ENCODE peak calls at places on chromosomes 3 and 15, in ten cellular contexts. I, O, W, R, Z, F, M, Y, B and Q are unnamed samples.
A peak's percentile ranks its signal among the peaks of the same experiment; 100 is the strongest.

GRCh38 chr3:172256101-172256687 is 192.1 kb downstream of the GHSR start:
- DNase-seq in Y (no peak), B (peak; percentile 93), M (no peak), R (no peak), F (peak; percentile 84), W (peak; percentile 75), I (peak; percentile 37), Z (peak; percentile 48), O (no peak), Q (no peak)

GRCh38 chr3:11250902-11251806 is 21.0 kb upstream of the ATG7 start:
- DNase-seq in M (no peak), R (no peak), I (no peak), Z (no peak), O (no peak), Y (no peak), B (no peak), F (peak; percentile 9), W (peak; percentile 27), Q (no peak)

GRCh38 chr15:57133127-57133968 is 214.9 kb downstream of the TCF12 start:
- DNase-seq in M (no peak), F (no peak), I (no peak), O (no peak), W (no peak), Y (no peak), Z (no peak), R (no peak), B (no peak), Q (no peak)

GRCh38 chr3:44712455-44713075 is at the start of gene ZNF502:
- DNase-seq in B (peak; percentile 93), O (peak; percentile 51), F (peak; percentile 90), M (peak; percentile 85), I (no peak), R (no peak), W (peak; percentile 93), Z (peak; percentile 88), Y (peak; percentile 62), Q (peak; percentile 33)

GRCh38 chr3:52358362-52358940 is 42.3 kb downstream of the DNAH1 start:
- DNase-seq in O (no peak), B (no peak), M (no peak), R (no peak), I (no peak), Y (no peak), Z (no peak), F (no peak), W (no peak), Q (no peak)

GRCh38 chr3:24316887-24317383 is 177.7 kb downstream of the THRB start:
- DNase-seq in M (peak; percentile 44), B (peak; percentile 66), W (peak; percentile 53), I (peak; percentile 82), Y (no peak), F (no peak), O (no peak), Z (no peak), R (no peak), Q (no peak)

GRCh38 chr3:177770821-177771220 is 573.5 kb upstream of the TBL1XR1 start:
- DNase-seq in Y (no peak), B (no peak), Z (peak; percentile 20), F (peak; percentile 80), R (no peak), I (no peak), W (peak; percentile 68), O (no peak), M (no peak), Q (peak; percentile 41)

GRCh38 chr15:85879334-85880163 is 84.8 kb upstream of the KLHL25 start:
- DNase-seq in O (no peak), B (peak; percentile 5), F (no peak), I (no peak), M (no peak), R (no peak), Y (no peak), Z (no peak), W (peak; percentile 7), Q (no peak)

GRCh38 chr3:17810759-17811158 is 68.3 kb upstream of the TBC1D5 start:
- DNase-seq in O (no peak), B (no peak), R (no peak), W (peak; percentile 66), M (no peak), Y (no peak), I (peak; percentile 15), F (peak; percentile 20), Z (peak; percentile 32), Q (peak; percentile 38)

DNA sequence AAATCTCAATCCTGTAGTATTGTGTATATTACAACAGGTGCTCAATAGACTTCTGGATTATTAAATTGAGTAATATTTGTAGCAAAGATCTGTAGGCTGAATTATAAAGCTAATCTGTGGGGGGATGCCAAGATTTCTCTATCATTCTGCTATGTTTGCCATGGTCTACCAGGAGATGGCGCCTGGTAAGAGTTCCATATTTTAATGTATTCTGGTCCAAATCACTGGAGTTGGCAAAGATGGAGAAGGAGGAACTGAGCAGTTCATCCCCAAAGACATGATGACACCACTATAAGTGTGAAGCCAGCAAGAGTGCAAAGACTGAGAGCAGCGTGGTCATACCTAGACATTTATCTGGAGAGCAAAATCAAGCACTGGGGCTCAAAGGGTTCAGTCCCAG is 340.8 kb upstream of the TPRG1 start:
- DNase-seq in I (no peak), F (peak; percentile 16), Z (no peak), Y (no peak), O (no peak), B (peak; percentile 34), M (no peak), W (peak; percentile 43), R (no peak), Q (no peak)
- TF ChIP-seq CTCF in I (no peak), F (no peak), Z (peak; percentile 14), Y (peak; percentile 30), O (no peak), B (peak; percentile 50), M (no peak), W (peak; percentile 40), R (no peak), Q (peak; percentile 18)

GRCh38 chr3:109115451-109115850 is 2.5 kb downstream of the MORC1 start:
- DNase-seq in M (no peak), I (no peak), R (no peak), Z (no peak), F (no peak), W (no peak), B (peak; percentile 10), O (no peak), Y (no peak), Q (no peak)

GRCh38 chr3:109114746-109115145 is 3.2 kb downstream of the MORC1 start:
- DNase-seq in Z (no peak), M (no peak), I (no peak), R (no peak), Y (no peak), B (no peak), W (no peak), F (no peak), O (no peak), Q (no peak)

GRCh38 chr3:109112946-109113345 is 5.0 kb downstream of the MORC1 start:
- DNase-seq in R (no peak), I (no peak), Y (no peak), M (no peak), Z (no peak), O (no peak), F (no peak), B (no peak), W (no peak), Q (no peak)

GRCh38 chr3:109113361-109113760 is 4.6 kb downstream of the MORC1 start:
- DNase-seq in M (no peak), I (no peak), O (no peak), Y (no peak), B (no peak), W (no peak), Z (no peak), F (no peak), R (no peak), Q (no peak)

DNA sequence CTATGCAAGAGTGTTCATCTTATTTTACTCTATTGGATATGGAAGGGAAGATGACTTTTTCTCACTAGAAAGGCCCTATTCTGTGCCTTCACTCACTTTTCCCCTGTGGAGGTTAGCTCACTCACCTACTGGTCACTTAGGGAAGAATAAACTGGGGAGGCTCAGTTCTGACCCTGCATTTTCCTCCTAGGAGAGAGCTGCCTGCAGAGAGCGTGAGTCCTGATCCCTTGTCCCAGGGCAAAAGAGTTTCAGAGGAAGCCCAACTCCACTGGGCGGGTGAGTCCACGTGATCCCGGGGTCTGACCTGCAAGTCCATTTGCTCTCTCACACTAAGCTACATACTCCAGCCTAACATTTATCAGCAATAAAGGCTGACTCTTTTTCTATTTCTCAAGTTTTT is 8.4 kb downstream of the MORC1 start:
- DNase-seq in I (no peak), M (no peak), O (no peak), Y (no peak), F (no peak), R (no peak), W (no peak), Z (no peak), B (no peak), Q (no peak)
- TF ChIP-seq CTCF in I (no peak), M (no peak), O (no peak), Y (no peak), F (no peak), R (no peak), W (no peak), Z (no peak), B (no peak), Q (no peak)

GRCh38 chr15:89888214-89888804 is 5.5 kb downstream of the AP3S2 start:
- DNase-seq in O (no peak), M (no peak), Z (peak; percentile 87), B (peak; percentile 86), F (peak; percentile 84), R (no peak), Y (peak; percentile 74), I (peak; percentile 56), W (peak; percentile 80), Q (peak; percentile 67)
- TF ChIP-seq CTCF in O (peak; percentile 49), M (no peak), Z (peak; percentile 38), B (peak; percentile 77), F (peak; percentile 68), R (no peak), Y (peak; percentile 66), I (peak; percentile 60), W (peak; percentile 56), Q (peak; percentile 66)

GRCh38 chr3:126995926-126996512 is 13.1 kb downstream of the PLXNA1 start:
- DNase-seq in I (no peak), Y (no peak), Z (no peak), F (no peak), W (no peak), R (no peak), O (no peak), M (no peak), B (no peak), Q (no peak)
- TF ChIP-seq CTCF in I (no peak), Y (no peak), Z (peak; percentile 20), F (no peak), W (no peak), R (no peak), O (peak; percentile 17), M (no peak), B (peak; percentile 39), Q (peak; percentile 30)

DNA sequence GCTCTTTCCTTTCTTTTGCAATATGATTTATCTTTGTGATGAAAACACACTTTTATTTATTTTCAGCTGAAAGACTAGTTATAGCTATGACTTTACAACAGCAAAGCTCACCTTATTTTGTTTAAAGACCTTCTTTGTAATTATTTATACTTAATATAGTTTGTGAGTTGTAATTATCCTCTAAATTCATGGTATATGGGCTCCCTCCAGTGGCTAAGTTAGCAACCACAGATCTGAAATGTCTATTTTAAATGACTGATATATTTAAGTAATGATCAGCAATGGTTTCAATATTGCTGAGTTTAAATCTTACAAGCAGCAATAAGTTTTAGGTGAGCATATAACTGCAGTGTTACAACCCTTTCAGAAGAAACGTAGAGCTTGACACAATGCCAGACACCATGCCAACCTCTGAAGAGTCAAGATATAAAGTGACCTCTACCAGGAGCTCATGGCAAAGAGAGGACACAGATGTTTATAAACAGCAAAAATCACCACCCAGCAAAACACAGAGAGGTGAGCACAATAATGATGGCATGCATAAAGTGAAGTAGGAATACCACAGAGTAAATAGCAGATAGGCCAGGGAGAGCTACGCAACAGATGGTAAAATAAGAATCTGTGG is 143.6 kb upstream of the ZNF385D start:
- DNase-seq in W (peak; percentile 65), Z (peak; percentile 24), Y (no peak), F (peak; percentile 65), M (no peak), I (no peak), R (no peak), O (no peak), B (peak; percentile 62), Q (no peak)
- TF ChIP-seq CTCF in W (peak; percentile 45), Z (peak; percentile 45), Y (peak; percentile 63), F (peak; percentile 60), M (no peak), I (peak; percentile 24), R (peak; percentile 51), O (peak; percentile 62), B (peak; percentile 65), Q (peak; percentile 58)